ENCODE peak calls at places on chromosomes 1 and 21, in six cellular contexts. One of them, this sample, is unnamed.
A peak's percentile ranks its signal among the peaks of the same experiment; 100 is the strongest.

GRCh38 chr1:28259935-28260802 is 851 bp downstream of the SESN2 start:
- DNase-seq in choroid plexus epithelial cell: peak; percentile 91
- DNase-seq in iris pigment epithelial cell: peak; percentile 92
- DNase-seq in GM03348: peak; percentile 88
- DNase-seq in AG08396: peak; percentile 82
- DNase-seq in non-pigmented ciliary epithelial cell: peak; percentile 60
- DNase-seq in this sample: peak; percentile 70

GRCh38 chr21:22209304-22209700 is 1211.1 kb downstream of the NCAM2 start:
- DNase-seq in choroid plexus epithelial cell: no peak
- DNase-seq in iris pigment epithelial cell: no peak
- DNase-seq in GM03348: no peak
- DNase-seq in AG08396: no peak
- DNase-seq in non-pigmented ciliary epithelial cell: no peak
- DNase-seq in this sample: no peak

GRCh38 chr1:86714159-86714558 is 9.8 kb downstream of the SH3GLB1 start:
- DNase-seq in choroid plexus epithelial cell: peak; percentile 40
- DNase-seq in iris pigment epithelial cell: peak; percentile 37
- DNase-seq in GM03348: peak; percentile 15
- DNase-seq in AG08396: peak; percentile 12
- DNase-seq in non-pigmented ciliary epithelial cell: no peak
- DNase-seq in this sample: no peak

GRCh38 chr1:30719406-30720270 is 3.7 kb downstream of the MATN1 start:
- DNase-seq in choroid plexus epithelial cell: peak; percentile 59
- DNase-seq in iris pigment epithelial cell: peak; percentile 35
- DNase-seq in GM03348: no peak
- DNase-seq in AG08396: no peak
- DNase-seq in non-pigmented ciliary epithelial cell: no peak
- DNase-seq in this sample: no peak

GRCh38 chr1:242017580-242018233 is 18.8 kb upstream of the MAP1LC3C start:
- DNase-seq in choroid plexus epithelial cell: peak; percentile 55
- DNase-seq in iris pigment epithelial cell: peak; percentile 34
- DNase-seq in GM03348: peak; percentile 87
- DNase-seq in AG08396: peak; percentile 52
- DNase-seq in non-pigmented ciliary epithelial cell: no peak
- DNase-seq in this sample: peak; percentile 48

GRCh38 chr1:205775717-205776056 is 405 bp upstream of the RAB29 start:
- DNase-seq in choroid plexus epithelial cell: peak; percentile 78
- DNase-seq in iris pigment epithelial cell: peak; percentile 78
- DNase-seq in GM03348: peak; percentile 49
- DNase-seq in AG08396: peak; percentile 24
- DNase-seq in non-pigmented ciliary epithelial cell: no peak
- DNase-seq in this sample: peak; percentile 18

GRCh38 chr1:12472410-12472797 is 145.6 kb downstream of the DHRS3 start:
- DNase-seq in choroid plexus epithelial cell: no peak
- DNase-seq in iris pigment epithelial cell: no peak
- DNase-seq in GM03348: no peak
- DNase-seq in AG08396: no peak
- DNase-seq in non-pigmented ciliary epithelial cell: no peak
- DNase-seq in this sample: no peak

GRCh38 chr1:156493154-156493631 is 7.4 kb downstream of the MEF2D start:
- DNase-seq in choroid plexus epithelial cell: no peak
- DNase-seq in iris pigment epithelial cell: no peak
- DNase-seq in GM03348: no peak
- DNase-seq in AG08396: no peak
- DNase-seq in non-pigmented ciliary epithelial cell: no peak
- DNase-seq in this sample: no peak

GRCh38 chr1:27052527-27052926 is 39.9 kb upstream of the TENT5B start:
- DNase-seq in choroid plexus epithelial cell: no peak
- DNase-seq in iris pigment epithelial cell: no peak
- DNase-seq in GM03348: no peak
- DNase-seq in AG08396: no peak
- DNase-seq in non-pigmented ciliary epithelial cell: no peak
- DNase-seq in this sample: no peak

GRCh38 chr1:32709075-32709474 is 6.5 kb upstream of the SYNC start:
- DNase-seq in choroid plexus epithelial cell: no peak
- DNase-seq in iris pigment epithelial cell: no peak
- DNase-seq in GM03348: no peak
- DNase-seq in AG08396: no peak
- DNase-seq in non-pigmented ciliary epithelial cell: no peak
- DNase-seq in this sample: no peak

GRCh38 chr1:226407497-226408284 is at the start of gene PARP1:
- DNase-seq in choroid plexus epithelial cell: peak; percentile 87
- DNase-seq in iris pigment epithelial cell: peak; percentile 88
- DNase-seq in GM03348: peak; percentile 99
- DNase-seq in AG08396: peak; percentile 97
- DNase-seq in non-pigmented ciliary epithelial cell: no peak
- DNase-seq in this sample: peak; percentile 93

GRCh38 chr1:80054129-80054528 is 1047.6 kb upstream of the ADGRL4 start:
- DNase-seq in choroid plexus epithelial cell: peak; percentile 77
- DNase-seq in iris pigment epithelial cell: peak; percentile 56
- DNase-seq in GM03348: no peak
- DNase-seq in AG08396: no peak
- DNase-seq in non-pigmented ciliary epithelial cell: peak; percentile 82
- DNase-seq in this sample: no peak

GRCh38 chr1:231584117-231584516 is 42.5 kb upstream of the DISC1 start:
- DNase-seq in choroid plexus epithelial cell: peak; percentile 91
- DNase-seq in iris pigment epithelial cell: peak; percentile 85
- DNase-seq in GM03348: peak; percentile 40
- DNase-seq in AG08396: peak; percentile 12
- DNase-seq in non-pigmented ciliary epithelial cell: peak; percentile 65
- DNase-seq in this sample: peak; percentile 46

This sample was measured in hepatic stellate cell.